ENCODE peak calls at places on chromosome 1, in ten cellular contexts. R, X, H, P, U, A, K, Q, Z and N are unnamed samples.

GRCh38 chr1:35122311-35122710 is 43.1 kb downstream of the ZMYM1 start:
- DNase-seq in R (no peak), X (no peak), H (no peak), P (no peak), U (no peak), A (no peak), K (no peak), Q (peak; percentile 8), Z (no peak), N (no peak)

GRCh38 chr1:209590405-209590804 is 6.9 kb downstream of the CAMK1G start:
- DNase-seq in R (peak; percentile 80), X (no peak), H (no peak), P (no peak), U (no peak), A (no peak), K (no peak), Q (peak; percentile 36), Z (no peak), N (no peak)

GRCh38 chr1:33576821-33577599 is 104.6 kb downstream of the ZSCAN20 start:
- DNase-seq in R (no peak), X (no peak), H (no peak), P (no peak), U (no peak), A (peak; percentile 77), K (no peak), Q (no peak), Z (no peak), N (no peak)

GRCh38 chr1:234758851-234759250 is 148.9 kb upstream of the IRF2BP2 start:
- DNase-seq in R (no peak), X (no peak), H (no peak), P (no peak), U (no peak), A (no peak), K (no peak), Q (no peak), Z (no peak), N (no peak)

GRCh38 chr1:242185728-242186127 is 186.8 kb upstream of the MAP1LC3C start:
- DNase-seq in R (no peak), X (no peak), H (no peak), P (no peak), U (no peak), A (no peak), K (no peak), Q (no peak), Z (no peak), N (no peak)

GRCh38 chr1:40839943-40840335 is 22.2 kb downstream of the CITED4 start:
- DNase-seq in R (no peak), X (no peak), H (no peak), P (no peak), U (no peak), A (no peak), K (no peak), Q (no peak), Z (no peak), N (no peak)

GRCh38 chr1:66275601-66276023 is 258.3 kb upstream of the SGIP1 start:
- DNase-seq in R (peak; percentile 67), X (no peak), H (no peak), P (no peak), U (no peak), A (no peak), K (no peak), Q (no peak), Z (no peak), N (no peak)

GRCh38 chr1:185574139-185574835 is 159.9 kb upstream of the HMCN1 start:
- DNase-seq in R (no peak), X (no peak), H (peak; percentile 26), P (no peak), U (no peak), A (no peak), K (no peak), Q (no peak), Z (no peak), N (no peak)

GRCh38 chr1:224107282-224107625 is 6.7 kb upstream of the FBXO28 start:
- DNase-seq in R (no peak), X (no peak), H (no peak), P (no peak), U (no peak), A (no peak), K (no peak), Q (no peak), Z (no peak), N (no peak)

GRCh38 chr1:231584117-231584516 is 42.5 kb upstream of the DISC1 start:
- DNase-seq in R (no peak), X (no peak), H (peak; percentile 41), P (no peak), U (no peak), A (no peak), K (no peak), Q (peak; percentile 85), Z (no peak), N (no peak)

GRCh38 chr1:224339422-224340033 is 9.6 kb upstream of the NVL start:
- DNase-seq in R (no peak), X (no peak), H (no peak), P (no peak), U (no peak), A (no peak), K (no peak), Q (no peak), Z (no peak), N (no peak)

GRCh38 chr1:21254335-21254951 is 35.8 kb downstream of the ECE1 start:
- DNase-seq in R (peak; percentile 60), X (no peak), H (no peak), P (peak; percentile 79), U (no peak), A (no peak), K (peak; percentile 63), Q (no peak), Z (no peak), N (no peak)

GRCh38 chr1:21264913-21265312 is 25.4 kb downstream of the ECE1 start:
- DNase-seq in R (no peak), X (no peak), H (no peak), P (no peak), U (no peak), A (no peak), K (no peak), Q (peak; percentile 66), Z (no peak), N (no peak)

GRCh38 chr1:113534875-113535274 is 144.6 kb downstream of the MAGI3 start:
- DNase-seq in R (no peak), X (no peak), H (no peak), P (no peak), U (no peak), A (no peak), K (no peak), Q (no peak), Z (no peak), N (no peak)

GRCh38 chr1:68725353-68725752 is 228.5 kb upstream of the DEPDC1 start:
- DNase-seq in R (no peak), X (peak; percentile 64), H (no peak), P (peak; percentile 25), U (no peak), A (no peak), K (peak; percentile 25), Q (no peak), Z (no peak), N (no peak)

GRCh38 chr1:167623951-167624350 is 6.1 kb upstream of the RCSD1 start:
- DNase-seq in R (no peak), X (no peak), H (no peak), P (no peak), U (no peak), A (no peak), K (no peak), Q (no peak), Z (no peak), N (no peak)

DNA sequence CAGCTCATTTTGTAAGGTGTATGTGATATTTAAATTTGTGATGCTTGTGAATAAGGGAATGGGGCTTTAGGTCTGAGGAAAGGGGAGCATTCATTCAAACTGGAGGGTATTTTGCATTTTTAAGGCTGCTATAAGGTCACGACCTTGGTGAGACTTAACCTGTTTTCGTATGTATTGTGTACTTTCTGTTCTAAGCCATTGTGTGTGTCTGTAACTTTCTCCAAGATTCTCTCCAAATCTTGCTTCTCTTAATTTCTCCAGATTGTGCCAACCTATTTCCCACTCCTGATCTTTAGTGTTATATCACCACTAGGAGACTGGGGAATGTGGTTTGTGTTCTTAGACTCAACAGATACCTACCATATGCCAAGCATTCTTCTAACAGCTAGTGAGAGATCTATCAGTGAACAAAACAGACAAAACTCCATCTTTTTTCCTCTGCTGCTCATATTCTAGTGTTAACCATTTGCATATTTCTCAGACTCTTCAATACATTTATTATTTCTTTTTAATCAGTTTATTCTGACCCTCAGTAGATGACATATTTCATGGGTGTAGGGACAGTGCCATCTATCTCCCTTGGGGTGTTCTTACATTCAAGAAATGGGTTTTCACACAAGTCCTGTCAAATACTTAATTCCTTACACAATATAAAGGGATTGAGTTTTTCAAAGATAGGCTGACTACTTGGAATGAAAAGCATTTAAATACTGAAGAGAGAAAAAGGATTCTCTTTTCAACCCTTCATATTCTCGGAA is 27.5 kb downstream of the ATP1B1 start:
- DNase-seq in R (no peak), X (no peak), H (no peak), P (no peak), U (no peak), A (no peak), K (no peak), Q (no peak), Z (no peak), N (no peak)
- TF ChIP-seq CTCF in R (peak; percentile 57), X (peak; percentile 45), H (no peak), P (no peak), U (no peak), A (peak; percentile 33), K (no peak), Q (peak; percentile 31), Z (no peak), N (no peak)

GRCh38 chr1:192488058-192488457 is 87.5 kb upstream of the RGS1 start:
- DNase-seq in R (no peak), X (no peak), H (peak; percentile 8), P (no peak), U (no peak), A (no peak), K (no peak), Q (no peak), Z (no peak), N (no peak)
- TF ChIP-seq CTCF in R (no peak), X (no peak), H (no peak), P (no peak), U (no peak), A (peak; percentile 34), K (no peak), Q (peak; percentile 26), Z (no peak), N (peak; percentile 67)

DNA sequence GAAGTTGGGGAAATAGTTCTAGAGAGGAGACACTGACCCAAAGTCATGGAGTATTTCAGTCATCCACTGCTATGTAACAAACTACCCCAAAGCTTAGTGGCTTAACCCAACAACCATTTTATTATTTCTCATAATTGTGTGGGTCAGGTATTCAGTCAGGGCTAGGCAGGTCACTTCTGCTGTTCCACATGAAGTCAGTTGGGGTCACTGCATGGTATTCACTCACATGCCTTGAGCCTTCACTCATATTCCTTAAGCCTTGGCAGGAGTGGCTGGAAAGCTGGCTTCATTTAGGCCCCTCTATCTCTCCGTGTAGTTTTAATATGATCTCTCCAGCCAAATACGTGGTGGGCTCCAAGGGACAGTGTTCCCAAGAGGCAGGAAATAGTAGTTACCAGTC is 17.5 kb upstream of the RNF11 start:
- DNase-seq in R (no peak), X (no peak), H (no peak), P (no peak), U (no peak), A (no peak), K (no peak), Q (no peak), Z (no peak), N (no peak)
- TF ChIP-seq CTCF in R (no peak), X (no peak), H (no peak), P (no peak), U (no peak), A (no peak), K (no peak), Q (no peak), Z (no peak), N (no peak)

GRCh38 chr1:29415156-29415830 is 179.0 kb downstream of the PTPRU start:
- DNase-seq in R (no peak), X (no peak), H (peak; percentile 40), P (no peak), U (no peak), A (peak; percentile 54), K (no peak), Q (no peak), Z (no peak), N (peak; percentile 39)
- TF ChIP-seq CTCF in R (no peak), X (no peak), H (no peak), P (no peak), U (no peak), A (no peak), K (no peak), Q (no peak), Z (no peak), N (peak; percentile 37)